ENCODE peak calls at places on chromosome X, in six cellular contexts. X is endothelial cell; I is activated CD4-positive, alpha-beta T cell treated with anti-CD3 and anti-CD28 coated beads for 24 hours; D is activated T-helper 9 cell treated with anti-CD3 and anti-CD28 coated beads, Interleukin-2, amount 50 U/mL, for 16 hours; L is amygdala; A is H4. E is an unnamed sample.

GRCh38 chrX:24294619-24295018 is 19.2 kb downstream of the SUPT20HL2 start:
- DNase-seq in X (peak), I (peak), D (no peak), L (no peak), A (no peak), E (no peak)

GRCh38 chrX:48520976-48521352 is 644 bp upstream of the EBP start:
- DNase-seq in X (no peak), I (no peak), D (no peak), L (no peak), A (no peak), E (peak)

GRCh38 chrX:36431819-36432218 is 512.3 kb downstream of the CFAP47 start:
- DNase-seq in X (no peak), I (no peak), D (no peak), L (no peak), A (peak), E (no peak)

GRCh38 chrX:63889001-63889400 is 104.0 kb upstream of the ARHGEF9 start:
- DNase-seq in X (no peak), I (no peak), D (no peak), L (no peak), A (no peak), E (no peak)

GRCh38 chrX:113384628-113385027 is 544.0 kb upstream of the AMOT start:
- DNase-seq in X (no peak), I (no peak), D (no peak), L (no peak), A (peak), E (no peak)

GRCh38 chrX:16826207-16826606 is 39.9 kb downstream of the TXLNG start:
- DNase-seq in X (no peak), I (no peak), D (no peak), L (no peak), A (peak), E (no peak)

GRCh38 chrX:31679861-31680260 is 608.0 kb upstream of the FTHL17 start:
- DNase-seq in X (no peak), I (no peak), D (no peak), L (no peak), A (no peak), E (no peak)

GRCh38 chrX:116436358-116436816 is at the start of gene SLC6A14:
- DNase-seq in X (no peak), I (no peak), D (no peak), L (no peak), A (no peak), E (no peak)

GRCh38 chrX:16828126-16828908 is 41.8 kb downstream of the RBBP7 start:
- DNase-seq in X (no peak), I (no peak), D (no peak), L (no peak), A (peak), E (no peak)

GRCh38 chrX:74450803-74451449 is 29.6 kb downstream of the SLC16A2 start:
- DNase-seq in X (no peak), I (no peak), D (no peak), L (no peak), A (peak), E (no peak)

GRCh38 chrX:150694738-150695410 is 1.7 kb downstream of the MTMR1 start:
- DNase-seq in X (no peak), I (no peak), D (no peak), L (no peak), A (no peak), E (no peak)

GRCh38 chrX:111411591-111412371 is at the start of gene DCX:
- DNase-seq in X (no peak), I (no peak), D (no peak), L (no peak), A (no peak), E (no peak)

GRCh38 chrX:94545722-94546121 is 871.7 kb downstream of the FAM133A start:
- DNase-seq in X (no peak), I (no peak), D (no peak), L (no peak), A (no peak), E (no peak)

GRCh38 chrX:111244238-111244750 is 26.0 kb downstream of the CAPN6 start:
- DNase-seq in X (no peak), I (no peak), D (no peak), L (no peak), A (peak), E (no peak)

GRCh38 chrX:53356186-53356585 is 66.3 kb downstream of the SMC1A start:
- DNase-seq in X (no peak), I (no peak), D (no peak), L (no peak), A (peak), E (no peak)

GRCh38 chrX:40303256-40304077 is 205.7 kb upstream of the BCOR start:
- DNase-seq in X (no peak), I (no peak), D (no peak), L (no peak), A (no peak), E (no peak)

GRCh38 chrX:30312858-30313257 is 3.7 kb upstream of the NR0B1 start:
- DNase-seq in X (no peak), I (no peak), D (no peak), L (no peak), A (no peak), E (no peak)

GRCh38 chrX:74788545-74789086 is 136.6 kb downstream of the NEXMIF start:
- DNase-seq in X (no peak), I (no peak), D (no peak), L (no peak), A (no peak), E (no peak)

GRCh38 chrX:71178908-71179307 is 34.3 kb downstream of the NLGN3 start:
- DNase-seq in X (peak), I (no peak), D (peak), L (no peak), A (peak), E (no peak)

E was measured in NCI-H1930.